ENCODE peak calls at places on chromosomes 4 and X, in ten cellular contexts. H, A, V, Y, T, O, R, I, N and K are unnamed samples.

GRCh38 chrX:133924548-133924947 is 60.8 kb downstream of the GPC3 start:
- ATAC-seq in H (no peak), A (no peak), V (no peak), Y (no peak), T (no peak), O (no peak), R (no peak), I (no peak), N (no peak), K (no peak)

GRCh38 chr4:100414016-100414790 is 103.6 kb downstream of the EMCN start:
- ATAC-seq in H (no peak), A (no peak), V (no peak), Y (no peak), T (no peak), O (no peak), R (no peak), I (no peak), N (no peak), K (no peak)

GRCh38 chr4:178242655-178243054 is 800.4 kb upstream of the AGA start:
- ATAC-seq in H (no peak), A (no peak), V (no peak), Y (no peak), T (no peak), O (no peak), R (no peak), I (no peak), N (peak), K (no peak)

GRCh38 chrX:75655627-75656026 is 129.4 kb downstream of the MAGEE2 start:
- ATAC-seq in H (no peak), A (no peak), V (no peak), Y (no peak), T (no peak), O (no peak), R (no peak), I (no peak), N (no peak), K (no peak)

GRCh38 chr4:5916229-5916628 is 23.3 kb upstream of the CRMP1 start:
- ATAC-seq in H (no peak), A (no peak), V (no peak), Y (no peak), T (no peak), O (no peak), R (no peak), I (no peak), N (no peak), K (no peak)

GRCh38 chrX:38175140-38175539 is 45.5 kb downstream of the SRPX start:
- ATAC-seq in H (peak), A (no peak), V (no peak), Y (no peak), T (no peak), O (no peak), R (no peak), I (peak), N (no peak), K (no peak)

GRCh38 chr4:2333356-2333841 is 71.5 kb upstream of the MXD4 start:
- ATAC-seq in H (peak), A (peak), V (peak), Y (no peak), T (no peak), O (no peak), R (no peak), I (peak), N (no peak), K (no peak)

GRCh38 chr4:183165371-183165770 is 66.3 kb downstream of the WWC2 start:
- ATAC-seq in H (peak), A (peak), V (no peak), Y (no peak), T (peak), O (no peak), R (no peak), I (no peak), N (no peak), K (no peak)

GRCh38 chrX:110108381-110108796 is 105.5 kb downstream of the TMEM164 start:
- ATAC-seq in H (no peak), A (peak), V (peak), Y (no peak), T (no peak), O (no peak), R (no peak), I (no peak), N (no peak), K (no peak)

GRCh38 chr4:152620218-152620617 is 59.6 kb downstream of the TMEM154 start:
- ATAC-seq in H (no peak), A (no peak), V (no peak), Y (no peak), T (no peak), O (no peak), R (no peak), I (no peak), N (no peak), K (no peak)

GRCh38 chrX:24561121-24561520 is 86.0 kb downstream of the PCYT1B start:
- ATAC-seq in H (no peak), A (no peak), V (no peak), Y (no peak), T (no peak), O (no peak), R (no peak), I (peak), N (no peak), K (peak)

GRCh38 chr4:102247041-102247440 is 98.2 kb downstream of the SLC39A8 start:
- ATAC-seq in H (no peak), A (no peak), V (no peak), Y (no peak), T (no peak), O (no peak), R (no peak), I (no peak), N (no peak), K (no peak)

GRCh38 chr4:10096976-10097330 is 19.6 kb downstream of the WDR1 start:
- ATAC-seq in H (no peak), A (no peak), V (no peak), Y (no peak), T (no peak), O (no peak), R (no peak), I (no peak), N (no peak), K (no peak)

GRCh38 chr4:169025184-169025583 is 15.1 kb upstream of the CBR4 start:
- ATAC-seq in H (no peak), A (no peak), V (no peak), Y (no peak), T (no peak), O (no peak), R (no peak), I (peak), N (no peak), K (no peak)

GRCh38 chr4:25552580-25553271 is 102.9 kb upstream of the SLC34A2 start:
- ATAC-seq in H (peak), A (peak), V (no peak), Y (no peak), T (peak), O (peak), R (no peak), I (no peak), N (no peak), K (no peak)

GRCh38 chrX:13094374-13094773 is 50.0 kb upstream of the FAM9C start:
- ATAC-seq in H (no peak), A (no peak), V (no peak), Y (no peak), T (no peak), O (no peak), R (no peak), I (no peak), N (no peak), K (no peak)

GRCh38 chrX:11293113-11293512 is at the start of gene AMELX:
- ATAC-seq in H (no peak), A (no peak), V (no peak), Y (no peak), T (no peak), O (no peak), R (no peak), I (no peak), N (no peak), K (no peak)